ENCODE peak calls at places on chromosome 10, in ten cellular contexts. H, A, U, Y, T, K, Q, X, Z and E are unnamed samples. For H3K4me1, the result is how much of the 10 kb centered on the place peaks cover.

GRCh38 chr10:131109291-131109690 is 202.2 kb downstream of the TCERG1L start:
- DNase-seq in K (no peak), Z (no peak), X (no peak), Q (no peak), A (no peak), H (no peak), U (no peak), T (no peak), Y (no peak), E (no peak)

GRCh38 chr10:15781381-15781960 is 61.7 kb upstream of the ITGA8 start:
- DNase-seq in K (no peak), X (no peak), H (no peak), T (no peak), Z (no peak), U (no peak), A (no peak), Q (no peak), Y (no peak), E (no peak)

GRCh38 chr10:76150139-76150885 is 718.9 kb downstream of the LRMDA start:
- DNase-seq in H (no peak), A (peak), Z (no peak), Y (peak), U (peak), Q (no peak), T (no peak), K (no peak), X (no peak), E (no peak)

GRCh38 chr10:95211606-95212279 is 17.7 kb downstream of the ACSM6 start:
- DNase-seq in T (no peak), K (no peak), Z (no peak), X (no peak), H (no peak), Q (no peak), U (no peak), A (peak), Y (no peak), E (no peak)

GRCh38 chr10:91601212-91601611 is 31.7 kb downstream of the PPP1R3C start:
- DNase-seq in X (no peak), H (no peak), A (no peak), Q (no peak), Z (no peak), T (no peak), U (no peak), K (no peak), Y (no peak), E (no peak)

GRCh38 chr10:124650820-124651401 is 93.3 kb downstream of the FAM53B start:
- DNase-seq in K (no peak), H (no peak), Q (no peak), Z (peak), U (no peak), A (no peak), X (no peak), T (no peak), Y (no peak), E (no peak)

GRCh38 chr10:33368086-33368485 is 33.6 kb upstream of the NRP1 start:
- DNase-seq in Z (no peak), U (no peak), A (no peak), X (no peak), K (no peak), H (no peak), Q (no peak), Y (no peak), T (no peak), E (no peak)

GRCh38 chr10:130127612-130128607 is 8.3 kb upstream of the GLRX3 start:
- DNase-seq in Y (peak), A (peak), Z (peak), K (peak), H (no peak), Q (no peak), X (peak), T (no peak), U (peak), E (no peak)

GRCh38 chr10:30047430-30047829 is 12.0 kb downstream of the JCAD start:
- DNase-seq in Z (no peak), A (no peak), K (no peak), Y (no peak), Q (no peak), U (no peak), T (no peak), X (no peak), H (no peak), E (no peak)

GRCh38 chr10:71125749-71126107 is 86.6 kb upstream of the UNC5B start:
- DNase-seq in U (no peak), Q (no peak), T (peak), Z (no peak), Y (no peak), K (peak), A (no peak), X (no peak), H (no peak), E (no peak)

GRCh38 chr10:61721431-61721830 is 58.7 kb downstream of the CABCOCO1 start:
- DNase-seq in K (no peak), Y (no peak), Z (no peak), Q (no peak), X (no peak), T (no peak), H (no peak), A (no peak), U (no peak), E (no peak)

GRCh38 chr10:21336476-21337170 is 188.9 kb downstream of the SKIDA1 start:
- DNase-seq in A (peak), Z (no peak), Y (peak), X (no peak), H (peak), Q (peak), T (no peak), U (peak), K (peak), E (peak)

GRCh38 chr10:27714349-27714748 is 31.3 kb downstream of the MKX start:
- DNase-seq in K (no peak), T (no peak), H (no peak), X (no peak), Q (no peak), U (no peak), Z (no peak), Y (no peak), A (no peak), E (no peak)

GRCh38 chr10:63273575-63273974 is 140.4 kb downstream of the NRBF2 start:
- DNase-seq in T (no peak), Z (peak), A (peak), Y (no peak), H (no peak), Q (no peak), U (no peak), K (no peak), X (no peak), E (no peak)

GRCh38 chr10:47167591-47167990 is 132.4 kb upstream of the GDF10 start:
- DNase-seq in A (no peak), Z (no peak), U (no peak), X (no peak), K (no peak), Y (no peak), H (no peak), Q (no peak), T (no peak), E (no peak)

GRCh38 chr10:28533571-28534304 is 820 bp downstream of the WAC start:
- DNase-seq in K (peak), X (peak), Q (peak), T (peak), H (no peak), Y (peak), A (peak), U (peak), Z (peak), E (peak)

GRCh38 chr10:31759124-31759798 is 169.4 kb downstream of the ARHGAP12 start:
- DNase-seq in Q (no peak), Z (peak), Y (peak), U (peak), A (no peak), T (no peak), H (peak), X (peak), K (no peak), E (peak)

GRCh38 chr10:663844-664243 is 25.6 kb downstream of the DIP2C start:
- DNase-seq in X (no peak), Q (no peak), Y (no peak), K (no peak), T (no peak), Z (no peak), A (no peak), U (no peak), H (no peak), E (no peak)

GRCh38 chr10:100083623-100084022 is 2.0 kb upstream of the CPN1 start:
- DNase-seq in Z (no peak), U (no peak), Y (no peak), X (no peak), Q (no peak), H (no peak), K (no peak), A (no peak), T (no peak), E (no peak)

GRCh38 chr10:71088054-71088453 is 124.3 kb upstream of the UNC5B start:
- DNase-seq in H (no peak), T (peak), Y (peak), U (no peak), X (no peak), K (no peak), A (no peak), Z (no peak), Q (no peak), E (no peak)

GRCh38 chr10:61486738-61487396 is 33.7 kb upstream of the TMEM26 start:
- DNase-seq in Y (no peak), Q (no peak), T (no peak), A (peak), X (no peak), K (no peak), H (no peak), Z (no peak), U (no peak), E (no peak)

GRCh38 chr10:131670341-131670740 is 230.5 kb upstream of the PPP2R2D start:
- DNase-seq in Z (no peak), Q (no peak), Y (no peak), H (no peak), X (no peak), A (no peak), T (no peak), U (no peak), K (no peak), E (no peak)

GRCh38 chr10:83990126-83990525 is 149.2 kb upstream of the GHITM start:
- DNase-seq in U (no peak), Y (no peak), X (no peak), Z (no peak), K (no peak), T (no peak), Q (no peak), H (no peak), A (no peak), E (no peak)

GRCh38 chr10:97481071-97481470 is 17.2 kb downstream of the MMS19 start:
- DNase-seq in H (no peak), A (peak), Y (peak), X (no peak), K (no peak), T (no peak), Z (no peak), U (no peak), Q (no peak), E (no peak)

GRCh38 chr10:77305650-77306632 is 331.7 kb downstream of the KCNMA1 start:
- DNase-seq in H (no peak), Z (no peak), U (no peak), A (peak), Y (no peak), K (no peak), T (no peak), Q (no peak), X (no peak), E (no peak)

GRCh38 chr10:28120043-28120749 is 121.3 kb upstream of the ODAD2 start:
- DNase-seq in Q (no peak), A (no peak), K (no peak), T (no peak), H (peak), Y (no peak), Z (no peak), X (no peak), U (no peak), E (no peak)

GRCh38 chr10:43594944-43595589 is 11.2 kb upstream of the ZNF485 start:
- DNase-seq in K (no peak), Y (no peak), Q (no peak), U (no peak), A (peak), Z (peak), X (no peak), H (no peak), T (peak), E (no peak)

GRCh38 chr10:36531621-36532020 is 593.8 kb upstream of the ANKRD30A start:
- DNase-seq in U (no peak), Y (no peak), Q (no peak), A (peak), Z (no peak), T (no peak), X (no peak), K (no peak), H (no peak), E (no peak)

GRCh38 chr10:84296071-84296981 is 32.1 kb upstream of the CCSER2 start:
- DNase-seq in Y (no peak), X (no peak), T (no peak), H (no peak), U (no peak), Z (no peak), A (peak), Q (no peak), K (no peak), E (peak)

GRCh38 chr10:12241810-12242529 is 46.0 kb downstream of the CDC123 start:
- DNase-seq in Z (no peak), A (peak), H (no peak), T (no peak), Y (no peak), U (no peak), K (no peak), X (no peak), Q (peak), E (no peak)

GRCh38 chr10:103802637-103803353 is 52.6 kb downstream of the SH3PXD2A start:
- DNase-seq in Z (no peak), Q (no peak), T (no peak), K (no peak), Y (no peak), X (no peak), A (no peak), H (no peak), U (no peak), E (no peak)

GRCh38 chr10:103803941-103804340 is 51.4 kb downstream of the SH3PXD2A start:
- DNase-seq in Z (no peak), A (no peak), K (no peak), X (no peak), Y (no peak), H (no peak), Q (no peak), U (no peak), T (no peak), E (no peak)

GRCh38 chr10:103806376-103807320 is 48.7 kb downstream of the SH3PXD2A start:
- DNase-seq in U (no peak), H (no peak), Z (no peak), Y (no peak), A (no peak), Q (peak), K (no peak), T (no peak), X (no peak), E (no peak)

GRCh38 chr10:103805781-103806180 is 49.6 kb downstream of the SH3PXD2A start:
- DNase-seq in Y (no peak), Q (no peak), X (no peak), H (no peak), A (no peak), K (no peak), T (no peak), Z (no peak), U (no peak), E (no peak)

GRCh38 chr10:103804866-103805265 is 50.5 kb downstream of the SH3PXD2A start:
- DNase-seq in A (no peak), Y (no peak), Z (no peak), X (no peak), K (no peak), H (no peak), Q (no peak), T (no peak), U (peak), E (no peak)
- H3K4me1 ChIP-seq in A (under half), Y (under half), Z (under half), X (under half), K (under half), H (under half), Q (under half), T (under half), U (under half), E (under half)

DNA sequence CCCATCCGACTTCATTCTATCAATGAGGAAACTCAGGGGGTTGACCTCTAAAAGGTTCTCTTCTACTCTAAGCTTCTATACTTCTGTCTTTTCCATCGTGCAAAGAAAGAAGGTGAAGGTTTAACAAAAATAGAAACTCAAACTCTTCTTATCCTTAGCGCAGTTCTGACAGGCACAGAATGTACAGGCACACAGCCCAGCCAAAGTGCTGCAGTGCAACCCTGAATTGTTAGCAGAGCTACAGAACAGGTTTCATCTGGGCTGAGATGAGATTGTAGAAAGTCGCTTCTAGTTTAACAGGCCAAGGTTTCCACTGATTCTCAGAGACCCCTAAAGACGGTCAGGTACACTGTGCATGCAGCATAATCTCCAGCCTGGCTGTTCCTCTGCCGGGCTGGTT is 79.3 kb upstream of the AFAP1L2 start:
- DNase-seq in Q (no peak), H (no peak), T (no peak), A (no peak), Y (no peak), K (no peak), X (no peak), Z (no peak), U (no peak), E (no peak)
- H3K4me1 ChIP-seq in Q (half or more), H (under half), T (under half), A (under half), Y (under half), K (under half), X (under half), Z (under half), U (under half), E (under half)

GRCh38 chr10:133034092-133034491 is 53.6 kb upstream of the ADGRA1 start:
- DNase-seq in Z (no peak), A (no peak), T (no peak), X (no peak), U (no peak), Y (no peak), H (no peak), Q (no peak), K (no peak), E (no peak)
- H3K4me1 ChIP-seq in Z (under half), A (under half), T (under half), X (under half), U (under half), Y (under half), H (under half), Q (under half), K (under half), E (under half)

DNA sequence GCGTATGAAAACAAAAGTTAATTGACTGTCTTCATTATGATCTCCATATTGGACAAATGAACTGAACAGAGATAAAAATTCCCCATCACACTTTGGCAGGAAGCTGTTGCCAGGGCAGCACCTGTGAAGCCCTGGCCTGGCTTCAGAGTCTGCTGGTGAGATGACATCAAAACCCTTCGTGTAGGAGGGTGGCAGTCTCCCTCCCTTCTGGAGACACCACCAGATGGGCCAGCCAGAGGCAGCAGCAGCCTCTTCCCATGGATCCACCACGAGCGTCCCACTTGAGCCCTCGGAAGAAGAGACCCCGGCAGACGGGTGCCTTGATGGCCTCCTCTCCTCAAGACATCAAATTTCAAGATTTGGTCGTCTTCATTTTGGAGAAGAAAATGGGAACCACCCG is at the start of gene DNTT:
- DNase-seq in Q (no peak), A (no peak), X (no peak), Y (no peak), K (no peak), H (no peak), U (no peak), Z (no peak), T (no peak), E (no peak)
- H3K4me1 ChIP-seq in Q (under half), A (under half), X (under half), Y (under half), K (under half), H (under half), U (under half), Z (under half), T (under half), E (under half)

GRCh38 chr10:92729886-92730285 is 40.1 kb downstream of the HHEX start:
- DNase-seq in T (no peak), Y (no peak), K (no peak), H (no peak), X (no peak), U (no peak), A (no peak), Z (no peak), Q (no peak), E (no peak)

GRCh38 chr10:92734288-92734687 is 44.5 kb downstream of the HHEX start:
- DNase-seq in Q (no peak), X (no peak), U (no peak), K (no peak), A (no peak), H (no peak), T (no peak), Y (no peak), Z (no peak), E (no peak)

GRCh38 chr10:92737484-92737883 is 47.7 kb downstream of the HHEX start:
- DNase-seq in Z (no peak), U (no peak), A (no peak), X (no peak), K (no peak), Y (no peak), H (no peak), Q (no peak), T (no peak), E (no peak)

GRCh38 chr10:92735938-92736337 is 46.2 kb downstream of the HHEX start:
- DNase-seq in Z (no peak), X (no peak), U (no peak), K (no peak), Y (no peak), A (no peak), Q (no peak), H (no peak), T (no peak), E (no peak)

GRCh38 chr10:92732958-92733357 is 43.2 kb downstream of the HHEX start:
- DNase-seq in X (no peak), U (no peak), A (no peak), T (no peak), Q (no peak), H (no peak), Y (no peak), K (no peak), Z (no peak), E (no peak)
- H3K4me1 ChIP-seq in X (under half), U (under half), A (under half), T (under half), Q (under half), H (under half), Y (under half), K (under half), Z (under half), E (under half)

GRCh38 chr10:104322416-104322782 is 15.9 kb downstream of the ITPRIP start:
- DNase-seq in U (no peak), H (no peak), K (no peak), Z (no peak), A (no peak), X (no peak), Q (no peak), T (no peak), Y (no peak), E (peak)
- H3K4me1 ChIP-seq in U (under half), H (under half), K (under half), Z (half or more), A (under half), X (half or more), Q (half or more), T (half or more), Y (half or more), E (under half)

GRCh38 chr10:69328346-69328687 is 50.0 kb downstream of the HK1 start:
- DNase-seq in Z (no peak), Y (no peak), X (no peak), K (no peak), U (no peak), H (no peak), T (no peak), Q (no peak), A (no peak), E (no peak)

GRCh38 chr10:69326692-69327091 is 48.4 kb downstream of the HK1 start:
- DNase-seq in K (no peak), Y (no peak), Q (no peak), U (no peak), H (no peak), X (no peak), T (no peak), A (no peak), Z (no peak), E (no peak)

GRCh38 chr10:69324583-69324982 is 46.3 kb downstream of the HK1 start:
- DNase-seq in A (no peak), Q (no peak), X (no peak), Y (no peak), U (no peak), H (no peak), Z (no peak), K (no peak), T (no peak), E (no peak)

GRCh38 chr10:69329721-69330178 is 51.5 kb downstream of the HK1 start:
- DNase-seq in U (peak), H (no peak), K (no peak), X (no peak), Q (no peak), Z (no peak), Y (no peak), T (no peak), A (no peak), E (no peak)

GRCh38 chr10:69327463-69328345 is 49.4 kb downstream of the HK1 start:
- DNase-seq in Z (peak), Y (peak), T (peak), A (peak), K (peak), U (no peak), X (no peak), Q (peak), H (no peak), E (peak)
- H3K4me1 ChIP-seq in Z (half or more), Y (under half), T (half or more), A (under half), K (under half), U (under half), X (under half), Q (half or more), H (under half), E (half or more)

DNA sequence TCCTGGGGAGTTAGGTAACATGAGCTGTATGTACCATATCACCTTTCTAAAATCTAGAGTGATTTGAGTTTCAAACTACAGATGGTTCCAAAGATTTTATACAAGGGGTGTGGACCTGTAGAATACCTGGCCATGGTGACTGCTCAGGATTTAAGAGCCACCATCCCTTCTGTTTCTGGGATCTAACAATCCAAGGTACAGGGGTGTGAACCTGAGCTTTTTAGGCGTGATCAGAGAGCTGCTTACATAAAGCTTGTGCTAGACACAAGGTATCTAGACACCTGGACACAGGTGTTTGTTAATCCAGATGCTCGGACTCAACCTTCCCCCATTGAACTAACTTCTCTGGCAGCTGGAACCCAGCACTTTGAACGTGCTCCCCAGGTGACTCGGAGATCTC is 516.4 kb downstream of the RPS24 start:
- DNase-seq in Q (no peak), K (no peak), U (no peak), A (no peak), Y (no peak), X (no peak), Z (no peak), H (no peak), T (no peak), E (no peak)
- H3K4me1 ChIP-seq in Q (under half), K (under half), U (under half), A (under half), Y (under half), X (under half), Z (under half), H (under half), T (under half), E (under half)